ENCODE peak calls at places on chromosomes 13 and 19, in five cellular contexts. T, U, K, D and I are unnamed samples.

GRCh38 chr13:113548171-113548641 is 36.3 kb upstream of the TFDP1 start:
- DNase-seq in T (no peak), U (no peak), K (no peak), D (peak; percentile 35), I (no peak)

GRCh38 chr13:51895906-51896888 is 34.4 kb downstream of the CCDC70 start:
- DNase-seq in T (no peak), U (no peak), K (peak; percentile 13), D (peak; percentile 69), I (no peak)

GRCh38 chr19:52138614-52139290 is 986 bp downstream of the ZNF616 start:
- DNase-seq in T (peak; percentile 33), U (peak; percentile 29), K (peak; percentile 49), D (peak; percentile 74), I (no peak)

GRCh38 chr19:42191855-42192254 is 25.6 kb downstream of the DEDD2 start:
- DNase-seq in T (no peak), U (no peak), K (no peak), D (no peak), I (no peak)

GRCh38 chr13:24323739-24324075 is 14.3 kb downstream of the C1QTNF9 start:
- DNase-seq in T (no peak), U (no peak), K (no peak), D (no peak), I (no peak)

GRCh38 chr13:50244355-50244912 is 229.2 kb downstream of the KCNRG start:
- DNase-seq in T (no peak), U (no peak), K (no peak), D (no peak), I (no peak)

GRCh38 chr13:19586904-19587634 is 25.7 kb upstream of the TPTE2 start:
- DNase-seq in T (peak; percentile 80), U (no peak), K (no peak), D (no peak), I (no peak)

GRCh38 chr13:112140366-112140765 is 73.4 kb downstream of the SOX1 start:
- DNase-seq in T (no peak), U (no peak), K (no peak), D (no peak), I (no peak)

GRCh38 chr13:77522444-77522843 is 13.1 kb upstream of the SCEL start:
- DNase-seq in T (no peak), U (no peak), K (no peak), D (no peak), I (no peak)

GRCh38 chr13:23889598-23890224 is 511 bp upstream of the MIPEP start:
- DNase-seq in T (no peak), U (no peak), K (peak; percentile 19), D (no peak), I (peak; percentile 13)

GRCh38 chr13:77330009-77330471 is 3.1 kb upstream of the MYCBP2 start:
- DNase-seq in T (no peak), U (no peak), K (peak; percentile 78), D (no peak), I (no peak)

GRCh38 chr13:92807343-92807742 is 419.3 kb upstream of the GPC6 start:
- DNase-seq in T (no peak), U (no peak), K (no peak), D (no peak), I (no peak)

GRCh38 chr19:30163663-30164062 is 208.5 kb upstream of the ZNF536 start:
- DNase-seq in T (no peak), U (no peak), K (no peak), D (no peak), I (no peak)

GRCh38 chr13:112905990-112906641 is 62.9 kb upstream of the MCF2L start:
- DNase-seq in T (peak; percentile 7), U (no peak), K (no peak), D (no peak), I (no peak)

GRCh38 chr13:111517641-111518010 is 197.2 kb downstream of the TEX29 start:
- DNase-seq in T (no peak), U (no peak), K (no peak), D (no peak), I (no peak)

GRCh38 chr19:384801-385169 is 24.2 kb downstream of the C2CD4C start:
- DNase-seq in T (no peak), U (no peak), K (no peak), D (no peak), I (no peak)

GRCh38 chr13:110616103-110617101 is 1.1 kb downstream of the NAXD start:
- DNase-seq in T (peak; percentile 60), U (no peak), K (no peak), D (no peak), I (no peak)

GRCh38 chr13:71873418-71874276 is 6.6 kb upstream of the DACH1 start:
- DNase-seq in T (no peak), U (no peak), K (no peak), D (no peak), I (no peak)

GRCh38 chr19:9782282-9782681 is 13.7 kb upstream of the ZNF846 start:
- DNase-seq in T (no peak), U (no peak), K (no peak), D (no peak), I (no peak)

GRCh38 chr19:44869728-44870470 is 21.2 kb upstream of the TOMM40 start:
- DNase-seq in T (no peak), U (no peak), K (no peak), D (no peak), I (no peak)

GRCh38 chr19:54481326-54481930 is 8.3 kb upstream of the CDC42EP5 start:
- DNase-seq in T (peak; percentile 57), U (no peak), K (peak; percentile 57), D (peak; percentile 72), I (no peak)

GRCh38 chr19:5567971-5568407 is 236 bp upstream of the TINCR start:
- DNase-seq in T (no peak), U (no peak), K (no peak), D (no peak), I (no peak)

GRCh38 chr19:5828661-5829566 is 10.6 kb downstream of the FUT6 start:
- DNase-seq in T (peak; percentile 36), U (no peak), K (no peak), D (peak; percentile 62), I (no peak)

GRCh38 chr13:76820759-76821158 is 65.4 kb downstream of the KCTD12 start:
- DNase-seq in T (no peak), U (no peak), K (no peak), D (no peak), I (no peak)

GRCh38 chr13:22757530-22758120 is 423.2 kb upstream of the SGCG start:
- DNase-seq in T (no peak), U (no peak), K (no peak), D (no peak), I (no peak)